ENCODE peak calls at places on chromosome 3, in eight cellular contexts. S is hepatocyte, O is tibial artery, N is adrenal gland, Y is chondrocyte, Q is heart left ventricle, E is brain microvascular endothelial cell, T is A549. H is an unnamed sample.

GRCh38 chr3:128316456-128316855 is 150.2 kb downstream of the DNAJB8 start:
- DNase-seq in S (no peak), O (no peak), N (peak), Y (no peak), Q (peak), E (no peak), T (no peak), H (no peak)

GRCh38 chr3:24270204-24270671 is 224.4 kb downstream of the THRB start:
- DNase-seq in S (no peak), O (no peak), N (no peak), Y (no peak), Q (no peak), E (no peak), T (no peak), H (no peak)

GRCh38 chr3:64023861-64024223 is 548 bp upstream of the PSMD6 start:
- DNase-seq in S (no peak), O (no peak), N (no peak), Y (no peak), Q (no peak), E (no peak), T (peak), H (no peak)

GRCh38 chr3:191329654-191330308 is 545 bp downstream of the UTS2B start:
- DNase-seq in S (peak), O (peak), N (peak), Y (no peak), Q (peak), E (no peak), T (peak), H (peak)

GRCh38 chr3:71056327-71056726 is 527.2 kb downstream of the FOXP1 start:
- DNase-seq in S (no peak), O (no peak), N (no peak), Y (no peak), Q (no peak), E (no peak), T (no peak), H (no peak)

GRCh38 chr3:185753354-185753753 is 71.5 kb downstream of the IGF2BP2 start:
- DNase-seq in S (no peak), O (no peak), N (no peak), Y (no peak), Q (no peak), E (no peak), T (no peak), H (no peak)

GRCh38 chr3:41526995-41527573 is 327.8 kb downstream of the CTNNB1 start:
- DNase-seq in S (no peak), O (no peak), N (no peak), Y (no peak), Q (no peak), E (no peak), T (no peak), H (no peak)

GRCh38 chr3:59867185-59868002 is 817.6 kb upstream of the CFAP20DC start:
- DNase-seq in S (no peak), O (no peak), N (no peak), Y (no peak), Q (no peak), E (no peak), T (no peak), H (no peak)

GRCh38 chr3:66362541-66362941 is 138.3 kb downstream of the LRIG1 start:
- DNase-seq in S (no peak), O (no peak), N (no peak), Y (no peak), Q (no peak), E (peak), T (no peak), H (no peak)

GRCh38 chr3:139439278-139439677 is 37.0 kb downstream of the RBP2 start:
- DNase-seq in S (no peak), O (no peak), N (no peak), Y (no peak), Q (no peak), E (no peak), T (no peak), H (no peak)

GRCh38 chr3:139433089-139433488 is 43.2 kb downstream of the RBP2 start:
- DNase-seq in S (no peak), O (no peak), N (no peak), Y (no peak), Q (no peak), E (no peak), T (no peak), H (no peak)

GRCh38 chr3:139430467-139430866 is 41.0 kb upstream of the COPB2 start:
- DNase-seq in S (no peak), O (no peak), N (no peak), Y (no peak), Q (no peak), E (no peak), T (no peak), H (no peak)

DNA sequence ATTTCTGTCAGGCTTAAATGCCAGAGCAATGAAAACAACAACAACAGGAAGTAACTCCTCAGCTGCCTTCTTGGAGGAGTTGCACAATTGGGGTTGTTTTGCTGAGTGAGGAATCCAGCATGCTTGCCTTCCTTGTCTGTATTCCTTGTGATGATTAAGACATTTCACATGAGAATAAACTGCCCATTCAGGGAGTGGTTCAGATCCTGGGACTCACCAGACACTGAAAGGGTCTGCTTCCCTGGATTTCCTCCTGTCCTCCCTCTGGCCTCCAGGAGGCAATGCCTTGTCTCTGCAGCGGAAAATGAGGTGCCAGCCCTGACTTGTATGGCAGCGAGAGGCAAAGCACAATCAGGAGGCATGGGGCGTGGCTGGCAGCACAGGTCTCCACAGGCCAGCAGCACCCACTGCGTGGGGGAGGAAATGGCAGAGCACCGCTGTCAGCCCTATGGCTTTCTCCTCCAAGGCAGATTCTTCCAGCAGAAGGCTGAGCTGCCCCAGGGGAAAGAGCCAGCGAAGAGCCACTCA is 41.5 kb downstream of the RBP2 start:
- DNase-seq in S (peak), O (no peak), N (peak), Y (no peak), Q (no peak), E (peak), T (peak), H (no peak)
- TF ChIP-seq CTCF in S (no peak), O (no peak), N (no peak), Y (no peak), Q (no peak), E (no peak), T (no peak), H (no peak)

GRCh38 chr3:12707425-12707824 is 43.5 kb upstream of the RAF1 start:
- DNase-seq in S (peak), O (no peak), N (no peak), Y (no peak), Q (no peak), E (no peak), T (no peak), H (no peak)
- TF ChIP-seq CTCF in S (no peak), O (no peak), N (no peak), Y (no peak), Q (no peak), E (no peak), T (no peak), H (no peak)

DNA sequence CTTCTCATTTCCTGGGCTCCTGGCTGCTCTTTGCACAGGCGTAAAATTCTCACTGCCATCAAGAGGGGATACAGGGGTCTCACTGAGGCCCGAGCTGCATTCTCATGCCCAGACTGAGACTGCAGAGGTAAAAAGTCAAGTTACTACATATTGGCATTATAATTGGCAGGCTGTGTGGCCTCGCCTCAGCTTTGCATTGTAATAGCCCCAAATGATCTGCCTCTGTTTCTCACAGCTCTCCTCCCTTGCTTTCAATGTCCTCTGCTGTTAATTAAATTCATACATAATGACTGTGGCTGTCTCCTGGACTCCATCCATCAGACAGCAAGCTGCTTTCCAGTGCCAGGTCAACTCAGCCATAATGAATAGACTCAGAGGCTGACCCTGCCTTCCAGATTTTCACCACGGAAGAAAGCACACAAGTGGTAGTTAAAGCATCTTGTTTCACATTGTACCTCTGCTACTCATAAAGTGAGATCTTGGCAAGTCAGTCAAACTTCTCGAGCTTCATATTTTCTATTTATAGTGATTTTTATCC is 7.6 kb upstream of the RTP4 start:
- DNase-seq in S (no peak), O (no peak), N (no peak), Y (no peak), Q (no peak), E (no peak), T (no peak), H (no peak)
- TF ChIP-seq CTCF in S (no peak), O (no peak), N (no peak), Y (no peak), Q (no peak), E (no peak), T (no peak), H (no peak)

GRCh38 chr3:53531749-53532148 is 37.3 kb downstream of the CACNA1D start:
- DNase-seq in S (peak), O (no peak), N (no peak), Y (no peak), Q (no peak), E (no peak), T (no peak), H (no peak)
- TF ChIP-seq CTCF in S (peak), O (no peak), N (no peak), Y (no peak), Q (no peak), E (no peak), T (no peak), H (no peak)

DNA sequence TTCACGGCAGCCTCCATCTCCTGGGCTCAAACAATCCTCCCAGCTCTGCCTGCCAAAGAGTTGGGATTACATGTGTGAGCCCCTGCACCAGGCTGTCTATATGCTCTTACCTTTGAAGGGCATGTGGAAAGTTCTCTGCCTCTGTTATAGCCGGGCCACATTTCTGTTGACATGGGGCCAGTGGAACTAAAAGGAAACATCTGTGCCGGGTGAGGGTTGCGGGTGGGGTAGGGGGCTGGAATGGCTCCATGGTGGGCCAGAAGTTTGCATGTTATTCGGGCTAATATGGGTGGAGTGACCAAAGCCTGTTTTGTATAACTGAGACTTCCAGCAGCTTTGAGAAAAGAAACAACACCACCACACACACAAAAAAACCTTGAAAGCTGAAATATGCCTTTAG is 8.3 kb upstream of the CLEC3B start:
- DNase-seq in S (no peak), O (no peak), N (no peak), Y (no peak), Q (no peak), E (no peak), T (no peak), H (no peak)
- TF ChIP-seq CTCF in S (no peak), O (no peak), N (no peak), Y (no peak), Q (no peak), E (no peak), T (no peak), H (no peak)

GRCh38 chr3:62497156-62497555 is 123.8 kb upstream of the FEZF2 start:
- DNase-seq in S (no peak), O (no peak), N (no peak), Y (no peak), Q (no peak), E (no peak), T (no peak), H (no peak)

GRCh38 chr3:62496509-62496908 is 123.2 kb upstream of the FEZF2 start:
- DNase-seq in S (no peak), O (no peak), N (no peak), Y (no peak), Q (no peak), E (no peak), T (no peak), H (no peak)

DNA sequence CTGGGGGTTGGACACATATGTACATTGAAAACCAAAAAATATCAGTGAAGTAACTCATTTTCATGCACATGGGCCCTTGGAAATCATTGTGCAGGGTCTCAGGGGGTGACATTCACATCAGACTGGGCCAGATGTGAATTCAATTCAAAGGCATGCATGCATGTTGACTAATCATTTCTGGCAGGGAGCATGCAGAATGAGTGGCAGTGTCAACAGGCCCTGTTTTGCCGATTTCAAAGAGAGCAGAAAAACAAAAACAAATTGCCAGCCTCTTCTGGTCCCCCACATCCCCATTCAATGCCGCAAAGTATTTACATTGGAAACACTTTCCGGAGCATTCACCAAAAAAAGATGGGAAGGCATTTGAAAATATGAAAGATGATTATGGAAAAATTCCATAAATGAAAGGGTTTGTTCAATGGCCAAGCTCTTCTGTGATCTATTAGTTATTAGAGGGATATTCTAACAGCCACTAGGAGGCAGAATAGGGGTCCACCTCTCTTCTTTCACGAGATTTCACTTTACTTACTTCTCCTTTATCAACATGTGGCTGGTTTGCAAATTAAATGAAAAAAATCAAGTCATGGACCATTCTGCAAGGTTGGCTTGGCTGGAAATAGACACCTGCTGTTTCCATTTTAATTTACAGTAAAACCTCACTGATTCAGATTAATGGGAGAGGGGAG is 119.9 kb upstream of the FEZF2 start:
- DNase-seq in S (no peak), O (no peak), N (no peak), Y (no peak), Q (no peak), E (no peak), T (no peak), H (no peak)
- TF ChIP-seq CTCF in S (no peak), O (no peak), N (no peak), Y (peak), Q (no peak), E (peak), T (no peak), H (no peak)

GRCh38 chr3:49358884-49359225 is 702 bp upstream of the GPX1 start:
- DNase-seq in S (no peak), O (no peak), N (no peak), Y (no peak), Q (no peak), E (no peak), T (no peak), H (no peak)
- TF ChIP-seq CTCF in S (no peak), O (no peak), N (no peak), Y (no peak), Q (no peak), E (no peak), T (no peak), H (no peak)

GRCh38 chr3:120180731-120181412 is 86.6 kb upstream of the GSK3B start:
- DNase-seq in S (no peak), O (no peak), N (no peak), Y (no peak), Q (no peak), E (no peak), T (no peak), H (no peak)

GRCh38 chr3:120177907-120178306 is 83.7 kb upstream of the GSK3B start:
- DNase-seq in S (no peak), O (no peak), N (no peak), Y (no peak), Q (no peak), E (no peak), T (peak), H (no peak)

GRCh38 chr3:120181632-120182031 is 87.4 kb upstream of the GSK3B start:
- DNase-seq in S (no peak), O (no peak), N (no peak), Y (no peak), Q (no peak), E (no peak), T (no peak), H (no peak)

GRCh38 chr3:120177151-120177550 is 82.9 kb upstream of the GSK3B start:
- DNase-seq in S (peak), O (no peak), N (peak), Y (no peak), Q (no peak), E (peak), T (peak), H (no peak)

DNA sequence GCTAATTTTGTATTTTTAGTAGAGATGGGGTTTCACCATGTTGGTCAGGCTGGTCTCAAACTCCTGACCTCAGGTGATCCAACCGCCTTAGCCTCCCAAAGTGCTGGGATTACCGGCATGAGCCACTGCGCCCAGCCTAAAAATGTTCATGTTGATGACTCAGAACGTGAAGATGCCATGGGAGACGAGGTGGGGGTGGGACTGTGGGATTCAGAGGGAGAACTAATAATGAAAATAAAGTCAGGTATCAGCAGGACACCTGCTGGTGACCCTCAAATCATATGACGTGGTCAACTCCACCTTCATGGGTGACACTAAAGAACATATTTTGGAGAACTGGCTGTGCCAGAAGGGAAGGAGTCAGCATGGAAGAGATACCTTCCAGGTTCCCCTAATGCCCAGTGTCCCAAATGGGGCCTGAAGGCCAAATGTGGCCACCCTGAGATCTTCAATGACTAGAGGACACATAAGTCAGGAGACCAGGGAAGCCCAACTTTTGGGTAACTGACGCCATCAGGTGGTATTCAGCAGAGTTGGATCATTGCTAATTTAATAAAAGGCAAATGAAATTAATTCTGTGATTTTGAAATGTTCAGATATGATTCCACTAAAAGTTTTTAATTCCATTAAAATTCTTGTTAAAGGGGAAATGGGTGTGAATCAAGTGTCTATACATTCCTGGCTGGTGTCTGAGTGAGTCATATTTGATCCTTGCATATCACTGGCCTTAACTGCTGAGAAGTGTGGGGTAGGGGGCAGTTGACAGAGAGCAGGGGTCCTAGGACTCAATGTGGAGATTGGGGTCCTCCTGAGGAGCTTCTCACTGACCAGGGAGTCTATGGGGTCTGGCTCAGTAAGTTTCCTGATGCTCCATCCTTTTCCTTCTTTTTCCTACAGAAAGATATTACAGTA is 88.6 kb upstream of the GSK3B start:
- DNase-seq in S (no peak), O (no peak), N (no peak), Y (no peak), Q (no peak), E (peak), T (peak), H (no peak)
- TF ChIP-seq CTCF in S (peak), O (peak), N (no peak), Y (peak), Q (peak), E (peak), T (peak), H (peak)

H was measured in natural killer cell.